ENCODE peak calls at places on chromosome 5, in five cellular contexts. One of them, this sample, is unnamed.
A peak's percentile ranks its signal among the peaks of the same experiment; 100 is the strongest.

GRCh38 chr5:71528206-71528605 is 58.9 kb upstream of the MCCC2 start:
- DNase-seq in head of caudate nucleus: no peak
- DNase-seq in kidney glomerular epithelial cell: no peak
- DNase-seq in stimulated activated CD8-positive, alpha-beta memory T cell treated with anti-CD3 and anti-CD28 coated beads, Interleukin-4, amount 100 ng/mL, for 4 hours: no peak
- DNase-seq in tibial nerve: no peak
- DNase-seq in this sample: no peak

GRCh38 chr5:141560725-141561483 is 57.9 kb downstream of the DIAPH1 start:
- DNase-seq in head of caudate nucleus: peak; percentile 94
- DNase-seq in kidney glomerular epithelial cell: peak; percentile 94
- DNase-seq in stimulated activated CD8-positive, alpha-beta memory T cell treated with anti-CD3 and anti-CD28 coated beads, Interleukin-4, amount 100 ng/mL, for 4 hours: no peak
- DNase-seq in tibial nerve: peak; percentile 77
- DNase-seq in this sample: no peak

GRCh38 chr5:126776499-126777256 is at the start of gene LMNB1:
- DNase-seq in head of caudate nucleus: peak; percentile 97
- DNase-seq in kidney glomerular epithelial cell: peak; percentile 87
- DNase-seq in stimulated activated CD8-positive, alpha-beta memory T cell treated with anti-CD3 and anti-CD28 coated beads, Interleukin-4, amount 100 ng/mL, for 4 hours: peak; percentile 74
- DNase-seq in tibial nerve: peak; percentile 83
- DNase-seq in this sample: peak; percentile 81

GRCh38 chr5:83029912-83030311 is 47.3 kb downstream of the TMEM167A start:
- DNase-seq in head of caudate nucleus: no peak
- DNase-seq in kidney glomerular epithelial cell: peak; percentile 50
- DNase-seq in stimulated activated CD8-positive, alpha-beta memory T cell treated with anti-CD3 and anti-CD28 coated beads, Interleukin-4, amount 100 ng/mL, for 4 hours: no peak
- DNase-seq in tibial nerve: no peak
- DNase-seq in this sample: no peak

GRCh38 chr5:56172225-56172624 is 60.9 kb downstream of the ANKRD55 start:
- DNase-seq in head of caudate nucleus: no peak
- DNase-seq in kidney glomerular epithelial cell: peak; percentile 48
- DNase-seq in stimulated activated CD8-positive, alpha-beta memory T cell treated with anti-CD3 and anti-CD28 coated beads, Interleukin-4, amount 100 ng/mL, for 4 hours: no peak
- DNase-seq in tibial nerve: no peak
- DNase-seq in this sample: no peak

GRCh38 chr5:76403713-76403962 is 553 bp downstream of the IQGAP2 start:
- DNase-seq in head of caudate nucleus: no peak
- DNase-seq in kidney glomerular epithelial cell: peak; percentile 4
- DNase-seq in stimulated activated CD8-positive, alpha-beta memory T cell treated with anti-CD3 and anti-CD28 coated beads, Interleukin-4, amount 100 ng/mL, for 4 hours: no peak
- DNase-seq in tibial nerve: no peak
- DNase-seq in this sample: no peak

GRCh38 chr5:78286288-78286687 is 8.2 kb downstream of the AP3B1 start:
- DNase-seq in head of caudate nucleus: no peak
- DNase-seq in kidney glomerular epithelial cell: no peak
- DNase-seq in stimulated activated CD8-positive, alpha-beta memory T cell treated with anti-CD3 and anti-CD28 coated beads, Interleukin-4, amount 100 ng/mL, for 4 hours: no peak
- DNase-seq in tibial nerve: no peak
- DNase-seq in this sample: no peak

GRCh38 chr5:167716376-167716775 is 575.1 kb upstream of the WWC1 start:
- DNase-seq in head of caudate nucleus: no peak
- DNase-seq in kidney glomerular epithelial cell: no peak
- DNase-seq in stimulated activated CD8-positive, alpha-beta memory T cell treated with anti-CD3 and anti-CD28 coated beads, Interleukin-4, amount 100 ng/mL, for 4 hours: no peak
- DNase-seq in tibial nerve: no peak
- DNase-seq in this sample: no peak

GRCh38 chr5:6568383-6568782 is 64.5 kb downstream of the NSUN2 start:
- DNase-seq in head of caudate nucleus: peak; percentile 20
- DNase-seq in kidney glomerular epithelial cell: no peak
- DNase-seq in stimulated activated CD8-positive, alpha-beta memory T cell treated with anti-CD3 and anti-CD28 coated beads, Interleukin-4, amount 100 ng/mL, for 4 hours: no peak
- DNase-seq in tibial nerve: no peak
- DNase-seq in this sample: no peak

GRCh38 chr5:110112355-110112754 is 422.6 kb downstream of the MAN2A1 start:
- DNase-seq in head of caudate nucleus: no peak
- DNase-seq in kidney glomerular epithelial cell: no peak
- DNase-seq in stimulated activated CD8-positive, alpha-beta memory T cell treated with anti-CD3 and anti-CD28 coated beads, Interleukin-4, amount 100 ng/mL, for 4 hours: no peak
- DNase-seq in tibial nerve: no peak
- DNase-seq in this sample: no peak

GRCh38 chr5:169112016-169112415 is 188.9 kb downstream of the SLIT3 start:
- DNase-seq in head of caudate nucleus: peak; percentile 62
- DNase-seq in kidney glomerular epithelial cell: no peak
- DNase-seq in stimulated activated CD8-positive, alpha-beta memory T cell treated with anti-CD3 and anti-CD28 coated beads, Interleukin-4, amount 100 ng/mL, for 4 hours: no peak
- DNase-seq in tibial nerve: no peak
- DNase-seq in this sample: no peak